ENCODE peak calls at places on chromosomes 12 and 14, in six cellular contexts. S is iPS DF 19.7; P is endothelial cell; D is CD8-positive, alpha-beta memory T cell; L is myocyte; G is NCI-H2081. I is an unnamed sample.

GRCh38 chr12:131570596-131570995 is 140.3 kb upstream of the SFSWAP start:
- DNase-seq in S (no peak), G (no peak), L (no peak), D (no peak), P (no peak), I (no peak)

GRCh38 chr12:24252580-24252979 is 303.1 kb upstream of the SOX5 start:
- DNase-seq in G (no peak), L (no peak), D (no peak), P (no peak), S (no peak), I (no peak)

GRCh38 chr12:52307836-52308806 is 13.1 kb downstream of the KRT83 start:
- DNase-seq in D (no peak), P (peak; percentile 71), G (peak; percentile 25), L (peak; percentile 77), S (no peak), I (peak; percentile 68)

GRCh38 chr14:49206832-49207231 is 379.3 kb downstream of the RPS29 start:
- DNase-seq in G (no peak), P (no peak), D (no peak), S (no peak), L (no peak), I (no peak)

GRCh38 chr12:52681551-52682380 is 1.6 kb upstream of the KRT1 start:
- DNase-seq in D (peak; percentile 11), P (no peak), G (no peak), L (no peak), S (no peak), I (no peak)

GRCh38 chr14:37369446-37369845 is 171.7 kb downstream of the MIPOL1 start:
- DNase-seq in D (no peak), P (no peak), G (peak; percentile 52), S (no peak), L (no peak), I (no peak)

GRCh38 chr12:1044697-1045096 is 53.7 kb downstream of the ERC1 start:
- DNase-seq in S (no peak), L (peak; percentile 24), D (no peak), G (no peak), P (no peak), I (no peak)

GRCh38 chr14:95515523-95516517 is 630 bp downstream of the SYNE3 start:
- DNase-seq in S (no peak), L (peak; percentile 77), G (peak; percentile 56), P (peak; percentile 61), D (peak; percentile 80), I (peak; percentile 70)

GRCh38 chr12:119573086-119573485 is 20.5 kb upstream of the TMEM233 start:
- DNase-seq in D (no peak), S (no peak), G (no peak), P (no peak), L (no peak), I (no peak)

GRCh38 chr12:45674181-45674580 is 55.3 kb upstream of the ARID2 start:
- DNase-seq in D (no peak), P (no peak), G (no peak), L (no peak), S (no peak), I (no peak)

GRCh38 chr14:104723651-104724406 is at the start of gene ADSS1:
- DNase-seq in L (peak; percentile 63), P (peak; percentile 67), S (no peak), D (peak; percentile 55), G (no peak), I (peak; percentile 88)

GRCh38 chr12:1840561-1840960 is 20.2 kb downstream of the LRTM2 start:
- DNase-seq in G (no peak), P (no peak), S (no peak), L (no peak), D (no peak), I (no peak)

GRCh38 chr14:29724991-29725390 is 202.7 kb downstream of the PRKD1 start:
- DNase-seq in S (peak; percentile 15), L (peak; percentile 69), P (no peak), D (no peak), G (peak; percentile 44), I (peak; percentile 26)

GRCh38 chr12:70626180-70626579 is 11.0 kb downstream of the PTPRB start:
- DNase-seq in L (no peak), D (no peak), P (no peak), G (no peak), S (no peak), I (no peak)

GRCh38 chr12:95790912-95791849 is 617 bp upstream of the NTN4 start:
- DNase-seq in G (no peak), P (peak; percentile 19), S (no peak), L (peak; percentile 26), D (peak; percentile 31), I (peak; percentile 46)

GRCh38 chr12:114669501-114670256 is 14.3 kb downstream of the TBX3 start:
- DNase-seq in L (no peak), P (no peak), S (no peak), D (no peak), G (no peak), I (no peak)

GRCh38 chr14:99525699-99526080 is 44.5 kb downstream of the CCNK start:
- DNase-seq in L (no peak), D (no peak), P (no peak), G (no peak), S (no peak), I (no peak)

GRCh38 chr12:132967736-132968135 is 11.6 kb upstream of the ZNF605 start:
- DNase-seq in L (no peak), D (no peak), G (no peak), P (no peak), S (no peak), I (no peak)

GRCh38 chr12:104370989-104371870 is 67.7 kb downstream of the EID3 start:
- DNase-seq in P (peak; percentile 12), D (no peak), L (peak; percentile 49), S (peak; percentile 93), G (no peak), I (no peak)

GRCh38 chr14:101734241-101734847 is 27.2 kb upstream of the PPP2R5C start:
- DNase-seq in P (no peak), G (no peak), D (no peak), S (no peak), L (peak; percentile 22), I (no peak)

GRCh38 chr12:9756174-9756573 is 4.5 kb downstream of the CD69 start:
- DNase-seq in P (no peak), L (no peak), S (no peak), G (no peak), D (no peak), I (no peak)

GRCh38 chr12:20367731-20368652 is at the start of gene PDE3A:
- DNase-seq in G (no peak), L (peak; percentile 64), S (no peak), D (no peak), P (peak; percentile 67), I (peak; percentile 86)

GRCh38 chr12:21418403-21418802 is 19.1 kb upstream of the PYROXD1 start:
- DNase-seq in G (no peak), P (no peak), D (no peak), S (no peak), L (no peak), I (no peak)

GRCh38 chr14:74954232-74954946 is 1.0 kb downstream of the PGF start:
- DNase-seq in D (no peak), S (no peak), G (peak; percentile 43), L (peak; percentile 57), P (no peak), I (peak; percentile 69)

GRCh38 chr12:68497702-68498101 is 113.0 kb upstream of the RAP1B start:
- DNase-seq in S (no peak), D (no peak), G (no peak), P (no peak), L (peak; percentile 82), I (no peak)

GRCh38 chr12:55717397-55718007 is 1.7 kb downstream of the BLOC1S1 start:
- DNase-seq in L (no peak), S (no peak), D (no peak), G (no peak), P (no peak), I (no peak)

GRCh38 chr14:103110681-103111296 is 12.5 kb upstream of the TNFAIP2 start:
- DNase-seq in L (peak; percentile 94), S (no peak), G (no peak), P (no peak), D (no peak), I (no peak)

GRCh38 chr14:74599201-74599809 is 12.7 kb downstream of the LTBP2 start:
- DNase-seq in L (peak; percentile 94), D (no peak), S (no peak), G (no peak), P (no peak), I (no peak)

GRCh38 chr14:35883677-35884293 is 57.6 kb downstream of the BRMS1L start:
- DNase-seq in L (peak; percentile 43), S (no peak), G (peak; percentile 1), P (peak; percentile 28), D (no peak), I (peak; percentile 22)

GRCh38 chr12:52604859-52605258 is 3.6 kb upstream of the KRT72 start:
- DNase-seq in L (no peak), P (no peak), S (no peak), G (no peak), D (no peak), I (no peak)

GRCh38 chr14:86714575-86714974 is 1184.6 kb downstream of the FLRT2 start:
- DNase-seq in P (no peak), G (no peak), S (no peak), D (no peak), L (no peak), I (no peak)

GRCh38 chr12:123106640-123107359 is 44.1 kb downstream of the PITPNM2 start:
- DNase-seq in G (no peak), L (no peak), P (no peak), S (no peak), D (peak; percentile 10), I (no peak)